ENCODE peak calls at places on chromosomes 2 and 18, in ten cellular contexts. J is OCI-LY7; S is activated CD8-positive, alpha-beta memory T cell treated with anti-CD3 and anti-CD28 coated beads for 48 hours; N is stromal cell of bone marrow; V is endothelial cell; H is kidney; A is CD4-positive, alpha-beta memory T cell; D is dorsolateral prefrontal cortex; K is hypothalamus; Q is cardiac septum. G is an unnamed sample.

GRCh38 chr18:23838233-23838632 is 149.0 kb downstream of the LAMA3 start:
- DNase-seq in Q (no peak), V (no peak), S (no peak), J (no peak), N (no peak), K (no peak), A (no peak), H (no peak), D (no peak), G (no peak)

GRCh38 chr2:215657844-215658243 is 222.0 kb upstream of the FN1 start:
- DNase-seq in K (no peak), S (no peak), D (no peak), J (no peak), N (peak), A (no peak), Q (no peak), H (no peak), V (no peak), G (no peak)

GRCh38 chr2:203683932-203684556 is 22.4 kb upstream of the CD28 start:
- DNase-seq in N (peak), S (no peak), J (no peak), Q (no peak), H (no peak), K (no peak), D (no peak), A (no peak), V (no peak), G (no peak)

GRCh38 chr2:36456227-36456788 is 100.7 kb downstream of the CRIM1 start:
- DNase-seq in A (no peak), N (no peak), J (no peak), H (peak), S (no peak), Q (peak), V (peak), D (peak), K (no peak), G (no peak)

GRCh38 chr18:907171-907879 is 2.7 kb downstream of the ADCYAP1 start:
- DNase-seq in A (no peak), J (no peak), D (no peak), V (peak), S (no peak), K (no peak), H (peak), N (no peak), Q (no peak), G (no peak)

GRCh38 chr2:30030361-30030760 is 109.0 kb upstream of the ALK start:
- DNase-seq in N (no peak), S (no peak), Q (no peak), J (no peak), D (no peak), V (no peak), H (no peak), K (no peak), A (no peak), G (no peak)

GRCh38 chr2:174683392-174683759 is 80.9 kb downstream of the CHRNA1 start:
- DNase-seq in V (no peak), N (peak), K (no peak), A (peak), H (no peak), Q (no peak), S (no peak), D (no peak), J (no peak), G (peak)

GRCh38 chr2:20526666-20527065 is 79.8 kb downstream of the RHOB start:
- DNase-seq in H (no peak), Q (no peak), J (no peak), V (no peak), S (no peak), D (peak), N (no peak), A (no peak), K (peak), G (no peak)

GRCh38 chr2:60475311-60475830 is 78.1 kb downstream of the BCL11A start:
- DNase-seq in A (no peak), N (no peak), H (no peak), J (no peak), Q (no peak), K (no peak), D (no peak), V (no peak), S (no peak), G (no peak)

GRCh38 chr2:207167129-207167923 is 1.6 kb upstream of the KLF7 start:
- DNase-seq in S (no peak), A (no peak), V (no peak), J (no peak), Q (no peak), H (no peak), D (no peak), K (no peak), N (peak), G (peak)

GRCh38 chr18:63741769-63742168 is 33.4 kb upstream of the SERPINB7 start:
- DNase-seq in A (no peak), Q (no peak), N (peak), K (no peak), V (no peak), H (no peak), J (no peak), S (no peak), D (no peak), G (peak)

GRCh38 chr2:54360055-54360792 is 95.9 kb upstream of the SPTBN1 start:
- DNase-seq in Q (no peak), K (no peak), A (no peak), J (no peak), N (peak), H (no peak), D (no peak), S (no peak), V (no peak), G (no peak)

GRCh38 chr18:50424877-50425690 is 50.2 kb downstream of the SKA1 start:
- DNase-seq in H (no peak), Q (no peak), D (no peak), A (no peak), K (no peak), N (no peak), S (no peak), V (no peak), J (no peak), G (peak)

GRCh38 chr2:9809064-9809356 is 34.3 kb upstream of the TAF1B start:
- DNase-seq in D (no peak), V (no peak), S (no peak), A (no peak), N (no peak), Q (no peak), H (no peak), K (no peak), J (no peak), G (no peak)

GRCh38 chr2:21836766-21837543 is 713.2 kb downstream of the TDRD15 start:
- DNase-seq in A (no peak), K (no peak), D (no peak), H (no peak), S (no peak), Q (no peak), N (peak), V (no peak), J (no peak), G (no peak)

GRCh38 chr2:147331790-147332419 is 512.9 kb upstream of the ACVR2A start:
- DNase-seq in J (peak), N (peak), V (peak), Q (no peak), A (peak), K (no peak), D (no peak), S (no peak), H (no peak), G (peak)

GRCh38 chr2:42238644-42239288 is 69.6 kb downstream of the EML4 start:
- DNase-seq in N (no peak), S (no peak), Q (no peak), D (no peak), K (peak), A (peak), H (no peak), V (peak), J (peak), G (peak)

GRCh38 chr2:203636896-203637818 is 69.3 kb upstream of the CD28 start:
- DNase-seq in K (no peak), H (no peak), A (no peak), D (no peak), Q (no peak), J (no peak), S (no peak), N (peak), V (no peak), G (peak)

GRCh38 chr2:51997571-51997970 is 965.6 kb upstream of the NRXN1 start:
- DNase-seq in A (no peak), J (peak), V (no peak), H (no peak), S (no peak), K (no peak), Q (no peak), D (no peak), N (no peak), G (peak)

G was measured in KBM-7.